ENCODE peak calls at places on chromosomes 4 and X, in four cellular contexts. A is HCT116, V is K562, E is H1. Z is an unnamed sample.

GRCh38 chrX:122914256-122914655 is 269.8 kb upstream of the GRIA3 start:
- DNase-seq in V (no peak), E (no peak), A (no peak), Z (no peak)

GRCh38 chr4:121738780-121739547 is 26.0 kb downstream of the SMIM43 start:
- DNase-seq in A (no peak), V (no peak), E (no peak), Z (no peak)

GRCh38 chr4:77007358-77008230 is 58.0 kb downstream of the SEPTIN11 start:
- DNase-seq in V (no peak), A (no peak), E (no peak), Z (no peak)

GRCh38 chrX:7083468-7084396 is 63.8 kb upstream of the STS start:
- DNase-seq in A (peak; percentile 23), V (no peak), E (no peak), Z (peak; percentile 84)

GRCh38 chrX:120109378-120109777 is 6.3 kb downstream of the RHOXF1 start:
- DNase-seq in V (no peak), E (no peak), A (no peak), Z (no peak)

GRCh38 chr4:127965803-127966175 is 583 bp downstream of the ABHD18 start:
- DNase-seq in A (peak; percentile 52), E (peak; percentile 74), V (peak; percentile 62), Z (peak; percentile 21)

GRCh38 chr4:146342600-146343192 is 128.4 kb downstream of the REELD1 start:
- DNase-seq in A (no peak), E (no peak), V (peak; percentile 28), Z (no peak)

GRCh38 chr4:164701665-164702064 is 52.3 kb upstream of the SMIM31 start:
- DNase-seq in A (no peak), V (no peak), E (no peak), Z (peak; percentile 24)

GRCh38 chr4:70603856-70604255 is 11.8 kb downstream of the AMBN start:
- DNase-seq in V (no peak), A (no peak), E (no peak), Z (no peak)

GRCh38 chr4:165096776-165097175 is 15.9 kb downstream of the TMEM192 start:
- DNase-seq in V (no peak), E (no peak), A (no peak), Z (no peak)

GRCh38 chr4:40299704-40300336 is 35.3 kb upstream of the CHRNA9 start:
- DNase-seq in E (no peak), A (no peak), V (no peak), Z (no peak)

GRCh38 chr4:107740950-107741701 is 21.1 kb upstream of the PAPSS1 start:
- DNase-seq in V (no peak), E (no peak), A (no peak), Z (no peak)

GRCh38 chr4:687048-687974 is 1.6 kb downstream of the SLC49A3 start:
- DNase-seq in V (peak; percentile 95), A (peak; percentile 66), E (no peak), Z (no peak)

GRCh38 chr4:41207330-41207831 is 7.0 kb downstream of the APBB2 start:
- DNase-seq in V (no peak), E (no peak), A (no peak), Z (no peak)

GRCh38 chrX:132426695-132427281 is 62.0 kb downstream of the MBNL3 start:
- DNase-seq in A (no peak), E (no peak), V (no peak), Z (no peak)

GRCh38 chr4:649293-649625 is 23.9 kb downstream of the PDE6B start:
- DNase-seq in A (no peak), E (no peak), V (no peak), Z (no peak)

GRCh38 chr4:5037553-5038551 is 13.4 kb upstream of the STK32B start:
- DNase-seq in A (no peak), V (peak; percentile 64), E (no peak), Z (no peak)

GRCh38 chr4:173169178-173169427 is 492 bp downstream of the GALNT7 start:
- DNase-seq in A (no peak), E (peak; percentile 72), V (no peak), Z (no peak)

GRCh38 chrX:139058831-139059495 is 347.4 kb upstream of the FGF13 start:
- DNase-seq in A (no peak), V (peak; percentile 7), E (no peak), Z (no peak)

GRCh38 chr4:2598661-2599654 is 62.5 kb downstream of the FAM193A start:
- DNase-seq in A (no peak), V (no peak), E (no peak), Z (peak; percentile 66)

GRCh38 chr4:164368894-164369293 is 385.0 kb upstream of the SMIM31 start:
- DNase-seq in A (no peak), V (no peak), E (no peak), Z (no peak)

GRCh38 chr4:69649207-69649606 is 3.8 kb downstream of the UGT2A1 start:
- DNase-seq in A (no peak), E (no peak), V (no peak), Z (no peak)

GRCh38 chrX:121000589-121000988 is 15.0 kb upstream of the CT47A1 start:
- DNase-seq in A (peak; percentile 36), V (no peak), E (no peak), Z (peak; percentile 5)

GRCh38 chr4:12286351-12286750 is 857.7 kb upstream of the HS3ST1 start:
- DNase-seq in E (no peak), V (no peak), A (no peak), Z (no peak)

GRCh38 chr4:153488006-153488718 is 22.0 kb downstream of the TMEM131L start:
- DNase-seq in A (no peak), E (peak; percentile 48), V (no peak), Z (peak; percentile 94)

GRCh38 chr4:85720736-85721135 is 245.8 kb downstream of the ARHGAP24 start:
- DNase-seq in A (no peak), V (no peak), E (no peak), Z (no peak)

GRCh38 chr4:11028334-11028733 is 343.8 kb upstream of the CLNK start:
- DNase-seq in A (no peak), E (no peak), V (no peak), Z (no peak)
- TF ChIP-seq EGR1 in A (no peak), E (no peak), V (no peak), Z (no peak)

GRCh38 chr4:24063771-24064170 is 173.9 kb upstream of the PPARGC1A start:
- DNase-seq in A (no peak), V (no peak), E (no peak), Z (no peak)
- TF ChIP-seq EGR1 in A (no peak), V (no peak), E (no peak), Z (no peak)

DNA sequence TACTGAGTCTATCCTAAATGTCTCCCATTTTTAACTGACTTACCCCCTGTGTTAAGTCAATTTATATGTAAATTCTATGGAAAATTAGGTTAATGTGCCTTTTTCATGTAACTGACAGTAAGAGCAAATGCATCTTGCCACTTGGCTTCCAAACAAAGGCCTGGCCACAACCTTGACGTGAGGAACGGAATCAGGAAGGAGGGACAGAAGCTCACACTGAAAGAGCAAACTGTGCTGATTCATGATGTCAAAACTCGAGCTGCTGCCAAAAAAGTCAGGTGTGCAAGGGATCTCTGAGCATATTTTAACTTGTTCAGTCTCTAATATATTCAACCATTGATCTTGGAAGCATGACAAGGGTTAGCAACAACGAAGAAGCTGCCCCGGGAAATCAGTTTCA is 35.8 kb downstream of the GPM6A start:
- DNase-seq in V (no peak), E (no peak), A (no peak), Z (no peak)
- TF ChIP-seq EGR1 in V (no peak), E (no peak), A (no peak), Z (no peak)

GRCh38 chr4:74541611-74542177 is 96.8 kb downstream of the AREG start:
- DNase-seq in V (no peak), A (no peak), E (no peak), Z (no peak)
- TF ChIP-seq EGR1 in V (no peak), A (no peak), E (no peak), Z (no peak)

GRCh38 chr4:9904976-9905587 is 116.2 kb downstream of the SLC2A9 start:
- DNase-seq in V (no peak), A (no peak), E (no peak), Z (no peak)
- TF ChIP-seq EGR1 in V (no peak), A (no peak), E (no peak), Z (no peak)

GRCh38 chrX:16671005-16671404 is 21.0 kb downstream of the S100G start:
- DNase-seq in E (no peak), V (peak; percentile 42), A (peak; percentile 12), Z (no peak)
- TF ChIP-seq EGR1 in E (no peak), V (no peak), A (no peak), Z (no peak)